ENCODE peak calls at places on chromosomes 13 and 19, in seven cellular contexts. R, B, K, N, X, A and M are unnamed samples.

GRCh38 chr13:44365899-44366298 is 7.7 kb upstream of the SERP2 start:
- DNase-seq in R (no peak), B (no peak), K (no peak), N (no peak), X (no peak), A (no peak), M (no peak)

GRCh38 chr19:7395360-7395781 is 46.6 kb downstream of the ARHGEF18 start:
- DNase-seq in R (no peak), B (no peak), K (no peak), N (peak; percentile 52), X (no peak), A (no peak), M (no peak)

GRCh38 chr19:55336101-55336500 is 3.6 kb upstream of the KMT5C start:
- DNase-seq in R (no peak), B (no peak), K (no peak), N (no peak), X (no peak), A (no peak), M (no peak)

GRCh38 chr19:9144920-9145319 is 4.7 kb downstream of the ZNF317 start:
- DNase-seq in R (no peak), B (no peak), K (no peak), N (no peak), X (no peak), A (no peak), M (no peak)

GRCh38 chr19:40600086-40600917 is 867 bp upstream of the LTBP4 start:
- DNase-seq in R (no peak), B (no peak), K (no peak), N (no peak), X (peak; percentile 30), A (no peak), M (no peak)

GRCh38 chr19:7252364-7252763 is 41.9 kb downstream of the INSR start:
- DNase-seq in R (no peak), B (no peak), K (no peak), N (no peak), X (no peak), A (no peak), M (no peak)

GRCh38 chr13:74171621-74172020 is 37.4 kb upstream of the KLF12 start:
- DNase-seq in R (no peak), B (no peak), K (no peak), N (no peak), X (no peak), A (no peak), M (no peak)

GRCh38 chr13:75760182-75760981 is 124.3 kb downstream of the LMO7 start:
- DNase-seq in R (no peak), B (no peak), K (no peak), N (no peak), X (no peak), A (no peak), M (peak; percentile 66)

GRCh38 chr13:85141425-85141824 is 657.8 kb downstream of the SLITRK6 start:
- DNase-seq in R (no peak), B (no peak), K (no peak), N (no peak), X (no peak), A (no peak), M (no peak)

GRCh38 chr19:3033595-3034193 is 4.6 kb upstream of the TLE2 start:
- DNase-seq in R (no peak), B (no peak), K (no peak), N (no peak), X (no peak), A (no peak), M (no peak)

GRCh38 chr13:22024381-22024994 is 353.6 kb downstream of the FGF9 start:
- DNase-seq in R (no peak), B (no peak), K (no peak), N (no peak), X (no peak), A (no peak), M (no peak)

GRCh38 chr19:38793186-38793585 is 4.2 kb downstream of the LGALS7B start:
- DNase-seq in R (no peak), B (no peak), K (no peak), N (no peak), X (no peak), A (no peak), M (no peak)

GRCh38 chr13:30932481-30933333 is at the start of gene TEX26:
- DNase-seq in R (no peak), B (no peak), K (no peak), N (peak; percentile 37), X (no peak), A (peak; percentile 83), M (no peak)

GRCh38 chr13:97367016-97367415 is 67.0 kb upstream of the RAP2A start:
- DNase-seq in R (no peak), B (no peak), K (no peak), N (no peak), X (no peak), A (no peak), M (no peak)

GRCh38 chr19:12546068-12546467 is 5.2 kb downstream of the ZNF564 start:
- DNase-seq in R (no peak), B (no peak), K (no peak), N (no peak), X (no peak), A (no peak), M (no peak)

GRCh38 chr13:112569771-112570288 is 18.1 kb downstream of the TUBGCP3 start:
- DNase-seq in R (no peak), B (no peak), K (no peak), N (no peak), X (no peak), A (no peak), M (no peak)

GRCh38 chr19:42480335-42481095 is 37.8 kb upstream of the CXCL17 start:
- DNase-seq in R (no peak), B (no peak), K (no peak), N (no peak), X (no peak), A (no peak), M (no peak)

GRCh38 chr19:13002389-13002898 is 7.2 kb downstream of the NFIX start:
- DNase-seq in R (peak; percentile 69), B (no peak), K (no peak), N (no peak), X (peak; percentile 96), A (no peak), M (no peak)

GRCh38 chr19:31572671-31573298 is 223.5 kb upstream of the TSHZ3 start:
- DNase-seq in R (no peak), B (no peak), K (no peak), N (no peak), X (no peak), A (no peak), M (no peak)

GRCh38 chr19:51026554-51026831 is at the start of gene KLK11:
- DNase-seq in R (no peak), B (no peak), K (no peak), N (peak; percentile 27), X (no peak), A (no peak), M (no peak)

GRCh38 chr13:114104626-114105350 is 27.6 kb downstream of the RASA3 start:
- DNase-seq in R (no peak), B (no peak), K (no peak), N (no peak), X (no peak), A (peak; percentile 7), M (no peak)

GRCh38 chr19:10855879-10856522 is 7.8 kb downstream of the C19orf38 start:
- DNase-seq in R (no peak), B (no peak), K (no peak), N (peak; percentile 71), X (no peak), A (peak; percentile 54), M (no peak)

GRCh38 chr13:89763011-89763410 is 1584.5 kb upstream of the MIR17HG start:
- DNase-seq in R (no peak), B (no peak), K (no peak), N (no peak), X (no peak), A (no peak), M (no peak)